ENCODE peak calls at places on chromosomes 2 and 18, in seven cellular contexts. One of them, this sample, is unnamed. For H3K36me3, the result is how much of the 10 kb centered on the place peaks cover.

GRCh38 chr2:169069341-169069740 is at the start of gene DHRS9:
- DNase-seq in HCT116: peak
- DNase-seq in right lobe of liver: no peak
- DNase-seq in stomach: no peak
- DNase-seq in uterus: no peak
- DNase-seq in sigmoid colon: no peak
- DNase-seq in tibial nerve: no peak
- DNase-seq in this sample: no peak

GRCh38 chr2:176079285-176079830 is 4.4 kb downstream of the EVX2 start:
- DNase-seq in HCT116: no peak
- DNase-seq in right lobe of liver: no peak
- DNase-seq in stomach: no peak
- DNase-seq in uterus: no peak
- DNase-seq in sigmoid colon: no peak
- DNase-seq in tibial nerve: no peak
- DNase-seq in this sample: no peak

GRCh38 chr2:105376010-105376409 is 22.8 kb downstream of the FHL2 start:
- DNase-seq in HCT116: no peak
- DNase-seq in right lobe of liver: no peak
- DNase-seq in stomach: peak
- DNase-seq in uterus: no peak
- DNase-seq in sigmoid colon: no peak
- DNase-seq in tibial nerve: no peak
- DNase-seq in this sample: no peak

GRCh38 chr2:232976666-232977437 is 36.2 kb downstream of the NGEF start:
- DNase-seq in HCT116: no peak
- DNase-seq in right lobe of liver: no peak
- DNase-seq in stomach: no peak
- DNase-seq in uterus: no peak
- DNase-seq in sigmoid colon: no peak
- DNase-seq in tibial nerve: no peak
- DNase-seq in this sample: no peak

GRCh38 chr2:169294001-169294675 is 68.2 kb downstream of the LRP2 start:
- DNase-seq in HCT116: no peak
- DNase-seq in right lobe of liver: no peak
- DNase-seq in stomach: no peak
- DNase-seq in uterus: no peak
- DNase-seq in sigmoid colon: no peak
- DNase-seq in tibial nerve: no peak
- DNase-seq in this sample: no peak

GRCh38 chr2:33526132-33526531 is 49.7 kb downstream of the RASGRP3 start:
- DNase-seq in HCT116: no peak
- DNase-seq in right lobe of liver: no peak
- DNase-seq in stomach: no peak
- DNase-seq in uterus: no peak
- DNase-seq in sigmoid colon: no peak
- DNase-seq in tibial nerve: no peak
- DNase-seq in this sample: no peak

GRCh38 chr2:196234672-196235071 is 63.3 kb upstream of the STK17B start:
- DNase-seq in HCT116: no peak
- DNase-seq in right lobe of liver: no peak
- DNase-seq in stomach: no peak
- DNase-seq in uterus: no peak
- DNase-seq in sigmoid colon: no peak
- DNase-seq in tibial nerve: no peak
- DNase-seq in this sample: no peak

GRCh38 chr18:45107425-45107824 is 426.7 kb downstream of the SETBP1 start:
- DNase-seq in HCT116: no peak
- DNase-seq in right lobe of liver: no peak
- DNase-seq in stomach: no peak
- DNase-seq in uterus: no peak
- DNase-seq in sigmoid colon: no peak
- DNase-seq in tibial nerve: no peak
- DNase-seq in this sample: no peak

GRCh38 chr2:68811364-68811763 is 59.8 kb downstream of the BMP10 start:
- DNase-seq in HCT116: no peak
- DNase-seq in right lobe of liver: peak
- DNase-seq in stomach: no peak
- DNase-seq in uterus: peak
- DNase-seq in sigmoid colon: no peak
- DNase-seq in tibial nerve: peak
- DNase-seq in this sample: no peak

GRCh38 chr2:240777416-240778212 is 42.4 kb downstream of the KIF1A start:
- DNase-seq in HCT116: no peak
- DNase-seq in right lobe of liver: no peak
- DNase-seq in stomach: no peak
- DNase-seq in uterus: no peak
- DNase-seq in sigmoid colon: no peak
- DNase-seq in tibial nerve: no peak
- DNase-seq in this sample: no peak

GRCh38 chr2:25976884-25977741 is 5.2 kb downstream of the KIF3C start:
- DNase-seq in HCT116: no peak
- DNase-seq in right lobe of liver: no peak
- DNase-seq in stomach: no peak
- DNase-seq in uterus: no peak
- DNase-seq in sigmoid colon: no peak
- DNase-seq in tibial nerve: no peak
- DNase-seq in this sample: no peak

GRCh38 chr18:74226156-74226555 is 65.6 kb downstream of the CYB5A start:
- DNase-seq in HCT116: no peak
- DNase-seq in right lobe of liver: peak
- DNase-seq in stomach: peak
- DNase-seq in uterus: no peak
- DNase-seq in sigmoid colon: no peak
- DNase-seq in tibial nerve: no peak
- DNase-seq in this sample: no peak

GRCh38 chr2:232418466-232419244 is 12.0 kb downstream of the ALPG start:
- DNase-seq in HCT116: no peak
- DNase-seq in right lobe of liver: no peak
- DNase-seq in stomach: no peak
- DNase-seq in uterus: no peak
- DNase-seq in sigmoid colon: peak
- DNase-seq in tibial nerve: no peak
- DNase-seq in this sample: no peak

GRCh38 chr2:43737097-43737854 is 36.6 kb upstream of the DYNC2LI1 start:
- DNase-seq in HCT116: peak
- DNase-seq in right lobe of liver: no peak
- DNase-seq in stomach: no peak
- DNase-seq in uterus: peak
- DNase-seq in sigmoid colon: no peak
- DNase-seq in tibial nerve: no peak
- DNase-seq in this sample: no peak

GRCh38 chr2:57696016-57696415 is 350.6 kb upstream of the VRK2 start:
- DNase-seq in HCT116: peak
- DNase-seq in right lobe of liver: no peak
- DNase-seq in stomach: no peak
- DNase-seq in uterus: no peak
- DNase-seq in sigmoid colon: no peak
- DNase-seq in tibial nerve: no peak
- DNase-seq in this sample: no peak

GRCh38 chr2:23499419-23499818 is 114.4 kb downstream of the KLHL29 start:
- DNase-seq in HCT116: no peak
- DNase-seq in right lobe of liver: no peak
- DNase-seq in stomach: no peak
- DNase-seq in uterus: no peak
- DNase-seq in sigmoid colon: no peak
- DNase-seq in tibial nerve: peak
- DNase-seq in this sample: no peak

GRCh38 chr2:158191569-158191968 is 89.9 kb downstream of the UPP2 start:
- DNase-seq in HCT116: no peak
- DNase-seq in right lobe of liver: no peak
- DNase-seq in stomach: no peak
- DNase-seq in uterus: no peak
- DNase-seq in sigmoid colon: no peak
- DNase-seq in tibial nerve: no peak
- DNase-seq in this sample: no peak

GRCh38 chr18:77059294-77059916 is 73.2 kb downstream of the MBP start:
- DNase-seq in HCT116: peak
- DNase-seq in right lobe of liver: no peak
- DNase-seq in stomach: no peak
- DNase-seq in uterus: no peak
- DNase-seq in sigmoid colon: no peak
- DNase-seq in tibial nerve: peak
- DNase-seq in this sample: no peak

GRCh38 chr2:198004921-198005829 is 200.8 kb downstream of the PLCL1 start:
- DNase-seq in HCT116: no peak
- DNase-seq in right lobe of liver: no peak
- DNase-seq in stomach: no peak
- DNase-seq in uterus: no peak
- DNase-seq in sigmoid colon: no peak
- DNase-seq in tibial nerve: no peak
- DNase-seq in this sample: no peak

GRCh38 chr2:180334514-180334913 is 327.4 kb upstream of the CWC22 start:
- DNase-seq in HCT116: no peak
- DNase-seq in right lobe of liver: no peak
- DNase-seq in stomach: no peak
- DNase-seq in uterus: no peak
- DNase-seq in sigmoid colon: no peak
- DNase-seq in tibial nerve: no peak
- DNase-seq in this sample: no peak

GRCh38 chr2:182366625-182367024 is 60.2 kb downstream of the PDE1A start:
- DNase-seq in HCT116: no peak
- DNase-seq in right lobe of liver: no peak
- DNase-seq in stomach: no peak
- DNase-seq in uterus: peak
- DNase-seq in sigmoid colon: peak
- DNase-seq in tibial nerve: peak
- DNase-seq in this sample: no peak

GRCh38 chr2:85656468-85656867 is 11.5 kb downstream of the SFTPB start:
- DNase-seq in HCT116: no peak
- DNase-seq in right lobe of liver: no peak
- DNase-seq in stomach: no peak
- DNase-seq in uterus: no peak
- DNase-seq in sigmoid colon: no peak
- DNase-seq in tibial nerve: no peak
- DNase-seq in this sample: no peak

GRCh38 chr2:131143803-131144202 is 38.7 kb downstream of the PLEKHB2 start:
- DNase-seq in HCT116: no peak
- DNase-seq in right lobe of liver: no peak
- DNase-seq in stomach: no peak
- DNase-seq in uterus: no peak
- DNase-seq in sigmoid colon: no peak
- DNase-seq in tibial nerve: no peak
- DNase-seq in this sample: no peak
- TF ChIP-seq CTCF in HCT116: no peak
- TF ChIP-seq CTCF in right lobe of liver: no peak
- TF ChIP-seq CTCF in stomach: no peak
- TF ChIP-seq CTCF in uterus: no peak
- TF ChIP-seq CTCF in sigmoid colon: no peak
- TF ChIP-seq CTCF in tibial nerve: no peak
- TF ChIP-seq CTCF in this sample: no peak

GRCh38 chr2:112062894-112063293 is 7.8 kb downstream of the TMEM87B start:
- DNase-seq in HCT116: no peak
- DNase-seq in right lobe of liver: no peak
- DNase-seq in stomach: no peak
- DNase-seq in uterus: no peak
- DNase-seq in sigmoid colon: no peak
- DNase-seq in tibial nerve: no peak
- DNase-seq in this sample: no peak

GRCh38 chr2:112059671-112060070 is 4.6 kb downstream of the TMEM87B start:
- DNase-seq in HCT116: no peak
- DNase-seq in right lobe of liver: no peak
- DNase-seq in stomach: no peak
- DNase-seq in uterus: no peak
- DNase-seq in sigmoid colon: no peak
- DNase-seq in tibial nerve: no peak
- DNase-seq in this sample: no peak

GRCh38 chr2:112061299-112061698 is 6.2 kb downstream of the TMEM87B start:
- DNase-seq in HCT116: no peak
- DNase-seq in right lobe of liver: no peak
- DNase-seq in stomach: no peak
- DNase-seq in uterus: no peak
- DNase-seq in sigmoid colon: no peak
- DNase-seq in tibial nerve: no peak
- DNase-seq in this sample: no peak

GRCh38 chr2:112065486-112065885 is 10.4 kb downstream of the TMEM87B start:
- DNase-seq in HCT116: no peak
- DNase-seq in right lobe of liver: no peak
- DNase-seq in stomach: no peak
- DNase-seq in uterus: no peak
- DNase-seq in sigmoid colon: no peak
- DNase-seq in tibial nerve: no peak
- DNase-seq in this sample: no peak

GRCh38 chr2:112061840-112062239 is 6.8 kb downstream of the TMEM87B start:
- DNase-seq in HCT116: no peak
- DNase-seq in right lobe of liver: no peak
- DNase-seq in stomach: no peak
- DNase-seq in uterus: no peak
- DNase-seq in sigmoid colon: no peak
- DNase-seq in tibial nerve: no peak
- DNase-seq in this sample: no peak
- H3K36me3 ChIP-seq in HCT116: under half
- H3K36me3 ChIP-seq in right lobe of liver: under half
- H3K36me3 ChIP-seq in stomach: half or more
- H3K36me3 ChIP-seq in uterus: under half
- H3K36me3 ChIP-seq in sigmoid colon: under half
- H3K36me3 ChIP-seq in tibial nerve: under half
- H3K36me3 ChIP-seq in this sample: under half

DNA sequence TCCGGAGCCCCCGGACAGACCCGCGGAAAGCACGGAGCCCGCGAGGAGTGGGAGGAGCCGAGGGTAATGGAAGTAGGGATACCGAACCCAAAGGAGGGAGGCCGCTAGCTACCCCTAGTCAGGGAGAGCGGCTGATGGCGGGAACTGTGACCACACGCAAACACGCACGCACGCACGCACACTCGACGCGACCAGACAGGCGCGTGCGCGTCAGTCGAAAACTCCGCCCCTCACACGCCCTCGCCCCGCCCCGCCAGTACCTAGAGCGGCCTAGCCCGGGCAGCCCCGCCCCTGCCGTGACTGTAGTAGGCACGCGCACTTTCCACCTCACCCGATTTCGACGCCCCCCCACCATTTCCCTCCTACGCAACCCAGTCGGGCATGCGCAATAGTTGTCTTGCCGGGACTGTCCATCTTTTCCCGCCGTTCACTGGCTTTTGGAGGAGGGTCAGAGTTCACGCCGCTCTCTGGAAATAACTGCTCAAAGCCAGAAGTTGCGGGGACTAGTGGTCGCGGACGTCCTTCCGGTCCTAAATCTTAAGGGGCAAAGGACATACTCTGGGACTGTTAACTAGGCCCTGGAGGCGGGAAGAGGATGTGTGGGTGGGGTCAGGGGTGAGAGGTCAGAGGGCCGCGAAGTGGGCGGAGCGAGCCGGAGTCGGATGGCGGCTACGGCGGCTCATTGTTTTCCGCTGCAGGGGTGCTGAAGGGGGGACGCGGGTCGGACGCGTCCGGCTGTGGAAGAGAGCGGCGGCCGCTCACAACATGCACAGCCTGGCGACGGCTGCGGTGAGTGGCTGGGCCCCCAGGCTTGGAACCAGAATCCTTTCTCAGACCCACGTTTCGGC is at the start of the genes CNOT9 and USP37:
- DNase-seq in HCT116: peak
- DNase-seq in right lobe of liver: peak
- DNase-seq in stomach: peak
- DNase-seq in uterus: peak
- DNase-seq in sigmoid colon: peak
- DNase-seq in tibial nerve: peak
- DNase-seq in this sample: peak
- TF ChIP-seq POLR2A in HCT116: peak
- TF ChIP-seq POLR2A in right lobe of liver: peak
- TF ChIP-seq POLR2A in stomach: no peak
- TF ChIP-seq POLR2A in uterus: peak
- TF ChIP-seq POLR2A in sigmoid colon: peak
- TF ChIP-seq POLR2A in tibial nerve: peak
- TF ChIP-seq POLR2A in this sample: no peak

GRCh38 chr2:136205615-136206014 is 87.7 kb upstream of the CXCR4 start:
- DNase-seq in HCT116: no peak
- DNase-seq in right lobe of liver: no peak
- DNase-seq in stomach: no peak
- DNase-seq in uterus: no peak
- DNase-seq in sigmoid colon: peak
- DNase-seq in tibial nerve: no peak
- DNase-seq in this sample: no peak
- TF ChIP-seq CTCF in HCT116: no peak
- TF ChIP-seq CTCF in right lobe of liver: no peak
- TF ChIP-seq CTCF in stomach: no peak
- TF ChIP-seq CTCF in uterus: no peak
- TF ChIP-seq CTCF in sigmoid colon: no peak
- TF ChIP-seq CTCF in tibial nerve: no peak
- TF ChIP-seq CTCF in this sample: no peak